ENCODE peak calls at places on chromosomes 7 and 10, in four cellular contexts. L is AG04450, N is left ventricle myocardium inferior, E is MM.1S. Q is an unnamed sample.

GRCh38 chr7:139783647-139784385 is 6.0 kb upstream of the HIPK2 start:
- DNase-seq in L (no peak), N (no peak), E (peak), Q (no peak)

GRCh38 chr7:73544678-73545077 is 12.8 kb downstream of the BCL7B start:
- DNase-seq in L (no peak), N (no peak), E (no peak), Q (no peak)

GRCh38 chr7:98252655-98253054 is 623 bp upstream of the TECPR1 start:
- DNase-seq in L (no peak), N (no peak), E (no peak), Q (no peak)

GRCh38 chr7:100881136-100881535 is 6.2 kb downstream of the SRRT start:
- DNase-seq in L (no peak), N (no peak), E (no peak), Q (peak)

GRCh38 chr7:92246363-92247101 is 758 bp downstream of the ANKIB1 start:
- DNase-seq in L (no peak), N (no peak), E (peak), Q (no peak)

GRCh38 chr10:124743188-124744046 is 761 bp downstream of the FAM53B start:
- DNase-seq in L (no peak), N (no peak), E (peak), Q (peak)

GRCh38 chr10:103265712-103266329 is 11.1 kb upstream of the INA start:
- DNase-seq in L (no peak), N (no peak), E (no peak), Q (peak)

GRCh38 chr10:72756674-72757385 is 64.9 kb downstream of the MCU start:
- DNase-seq in L (no peak), N (no peak), E (no peak), Q (no peak)

GRCh38 chr10:11170993-11171416 is 153.3 kb downstream of the CELF2 start:
- DNase-seq in L (no peak), N (no peak), E (peak), Q (no peak)

DNA sequence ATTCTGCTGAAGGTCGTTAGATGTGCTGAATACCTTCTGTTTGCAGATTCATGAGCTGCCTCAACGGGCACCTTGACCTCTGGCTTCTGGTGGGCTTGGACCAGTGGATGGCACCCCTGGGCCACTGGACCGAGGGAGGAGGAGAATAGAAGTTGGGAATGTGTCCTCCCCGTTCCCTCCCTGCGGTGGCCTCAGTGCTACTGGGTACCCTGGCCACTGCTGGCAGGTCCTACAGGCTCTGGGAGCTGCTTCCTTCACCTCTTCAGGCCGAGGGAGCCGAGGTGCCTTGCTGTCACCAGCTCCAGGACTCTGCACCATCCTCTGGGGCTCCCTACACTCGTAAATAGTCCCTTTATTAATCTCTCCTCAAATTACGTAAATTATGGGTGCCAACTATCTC is 32.2 kb upstream of the GALNTL5 start:
- DNase-seq in L (no peak), N (no peak), E (no peak), Q (no peak)
- H3K27ac ChIP-seq in L (no peak), N (peak), E (no peak), Q (no peak)

DNA sequence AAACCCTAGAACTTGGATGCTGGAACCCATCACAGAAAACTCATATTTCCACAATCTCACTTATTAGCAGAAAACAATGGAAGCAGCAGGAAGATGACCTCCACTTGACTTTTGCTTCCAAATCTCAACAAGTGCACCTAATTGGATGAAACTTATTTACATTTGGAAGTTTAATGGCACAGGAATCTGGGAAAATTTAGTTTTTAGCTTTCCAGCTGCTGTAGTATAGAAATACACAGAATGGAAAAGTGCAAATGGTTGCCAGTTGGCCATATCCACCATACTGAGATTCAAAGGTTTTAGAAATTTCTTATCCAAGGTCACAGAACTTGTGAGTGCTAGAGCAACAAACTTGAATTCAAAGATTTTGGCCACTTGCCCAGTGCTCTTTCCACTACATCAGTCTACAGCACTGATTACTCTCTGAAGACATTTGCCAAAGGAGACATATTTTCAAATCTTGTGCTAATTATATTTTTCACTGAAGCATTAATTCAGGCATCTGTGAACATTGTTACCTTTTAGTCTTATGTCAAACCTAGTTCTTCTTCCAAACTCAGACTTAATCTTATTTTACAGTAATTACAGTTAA is 9.3 kb upstream of the AHR start:
- DNase-seq in L (no peak), N (no peak), E (no peak), Q (no peak)
- H3K27ac ChIP-seq in L (no peak), N (peak), E (no peak), Q (no peak)

GRCh38 chr10:133458021-133458709 is 4.4 kb downstream of the SCART1 start:
- DNase-seq in L (no peak), N (peak), E (no peak), Q (no peak)
- H3K27ac ChIP-seq in L (no peak), N (no peak), E (no peak), Q (no peak)

GRCh38 chr7:88203401-88203800 is 16.4 kb downstream of the SRI start:
- DNase-seq in L (no peak), N (no peak), E (no peak), Q (no peak)
- H3K27ac ChIP-seq in L (no peak), N (no peak), E (no peak), Q (no peak)

GRCh38 chr10:52353960-52354394 is 39.9 kb downstream of the DKK1 start:
- DNase-seq in L (peak), N (no peak), E (no peak), Q (no peak)

GRCh38 chr10:52353210-52353609 is 39.1 kb downstream of the DKK1 start:
- DNase-seq in L (no peak), N (no peak), E (no peak), Q (no peak)

GRCh38 chr10:52359466-52359865 is 45.4 kb downstream of the DKK1 start:
- DNase-seq in L (no peak), N (no peak), E (no peak), Q (no peak)

GRCh38 chr10:52357986-52358385 is 43.9 kb downstream of the DKK1 start:
- DNase-seq in L (no peak), N (no peak), E (no peak), Q (no peak)
- H3K27ac ChIP-seq in L (no peak), N (no peak), E (no peak), Q (no peak)

DNA sequence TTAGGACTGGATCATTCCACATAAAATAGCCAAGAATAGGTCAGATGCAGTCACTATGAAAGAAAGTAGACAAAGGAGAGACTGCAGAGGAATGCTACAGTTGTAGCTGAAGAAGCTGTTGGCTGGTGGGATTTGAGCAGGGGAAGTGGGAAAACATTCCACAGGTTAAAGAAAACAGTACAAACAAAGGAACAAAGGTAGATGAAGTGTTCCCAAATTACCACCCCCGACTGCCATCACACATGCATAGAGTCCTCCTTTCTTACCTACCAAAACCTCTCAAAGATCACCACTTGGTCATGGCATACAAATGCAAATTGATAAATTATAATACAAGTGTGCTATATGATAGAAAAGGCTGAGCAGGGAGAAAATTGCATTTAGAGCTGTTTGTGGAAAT is 41.9 kb downstream of the DLD start:
- DNase-seq in L (no peak), N (no peak), E (no peak), Q (no peak)
- H3K27ac ChIP-seq in L (no peak), N (peak), E (no peak), Q (no peak)

Q was measured in psoas muscle.